ENCODE peak calls at places on chromosome 11, in four cellular contexts. I is right lobe of liver, C is tibial nerve, G is PC-3. X is an unnamed sample.

GRCh38 chr11:11587122-11587521 is 34.7 kb downstream of the GALNT18 start:
- DNase-seq in I (no peak), C (no peak), G (no peak), X (no peak)

GRCh38 chr11:74009675-74010305 is 905 bp upstream of the UCP3 start:
- DNase-seq in I (no peak), C (no peak), G (no peak), X (no peak)

GRCh38 chr11:15815246-15816209 is 540.8 kb downstream of the SOX6 start:
- DNase-seq in I (no peak), C (no peak), G (no peak), X (no peak)

GRCh38 chr11:1402776-1403620 is 13.3 kb downstream of the BRSK2 start:
- DNase-seq in I (no peak), C (no peak), G (no peak), X (no peak)

GRCh38 chr11:61542024-61542461 is 33.5 kb downstream of the LRRC10B start:
- DNase-seq in I (no peak), C (no peak), G (no peak), X (peak; percentile 69)

GRCh38 chr11:131581006-131581405 is 210.6 kb downstream of the NTM start:
- DNase-seq in I (no peak), C (no peak), G (no peak), X (no peak)

GRCh38 chr11:102604011-102604410 is 21.1 kb downstream of the MMP20 start:
- DNase-seq in I (no peak), C (no peak), G (no peak), X (no peak)

GRCh38 chr11:1257366-1257765 is 34.5 kb downstream of the MUC5B start:
- DNase-seq in I (no peak), C (no peak), G (no peak), X (peak; percentile 76)

GRCh38 chr11:128422576-128423370 is 164.6 kb downstream of the ETS1 start:
- DNase-seq in I (no peak), C (no peak), G (no peak), X (no peak)

GRCh38 chr11:96008161-96008560 is 84.3 kb upstream of the MTMR2 start:
- DNase-seq in I (no peak), C (no peak), G (no peak), X (no peak)

GRCh38 chr11:113991170-113991569 is 16.3 kb downstream of the HTR3A start:
- DNase-seq in I (no peak), C (no peak), G (peak; percentile 46), X (no peak)

GRCh38 chr11:70367071-70367470 is 31.3 kb upstream of the CTTN start:
- DNase-seq in I (no peak), C (no peak), G (no peak), X (no peak)

GRCh38 chr11:99571094-99571493 is 550.3 kb downstream of the CNTN5 start:
- DNase-seq in I (no peak), C (no peak), G (no peak), X (no peak)

GRCh38 chr11:75558939-75559843 is 2.9 kb upstream of the SERPINH1 start:
- DNase-seq in I (no peak), C (peak; percentile 61), G (no peak), X (peak; percentile 76)

GRCh38 chr11:449889-450808 is at the start of gene PTDSS2:
- DNase-seq in I (peak; percentile 97), C (peak; percentile 96), G (peak; percentile 91), X (peak; percentile 97)

GRCh38 chr11:4484310-4484709 is 1.9 kb downstream of the OR52K1 start:
- DNase-seq in I (no peak), C (no peak), G (peak; percentile 77), X (no peak)

GRCh38 chr11:27563201-27563600 is 56.6 kb upstream of the LIN7C start:
- DNase-seq in I (no peak), C (no peak), G (peak; percentile 28), X (no peak)

GRCh38 chr11:101582242-101583052 is 1.4 kb downstream of the TRPC6 start:
- DNase-seq in I (no peak), C (no peak), G (no peak), X (peak; percentile 26)

GRCh38 chr11:66564984-66565383 is 3.4 kb downstream of the CTSF start:
- DNase-seq in I (no peak), C (no peak), G (no peak), X (no peak)

GRCh38 chr11:109343242-109343641 is 78.7 kb upstream of the C11orf87 start:
- DNase-seq in I (no peak), C (no peak), G (no peak), X (no peak)

GRCh38 chr11:1237128-1237580 is 14.3 kb downstream of the MUC5B start:
- DNase-seq in I (no peak), C (no peak), G (peak; percentile 24), X (no peak)

GRCh38 chr11:1876361-1877063 is 15.2 kb downstream of the PRR33 start:
- DNase-seq in I (peak; percentile 56), C (no peak), G (peak; percentile 46), X (peak; percentile 81)

GRCh38 chr11:108965602-108966001 is 300.7 kb downstream of the DDX10 start:
- DNase-seq in I (no peak), C (no peak), G (no peak), X (no peak)

GRCh38 chr11:86248609-86249008 is 4.1 kb downstream of the EED start:
- DNase-seq in I (no peak), C (no peak), G (no peak), X (no peak)
- H3K4me1 ChIP-seq in I (no peaks in the 10 kb centered on the region), C (no peaks in the 10 kb centered on the region), G (peaks cover 25% of the 10 kb centered on the region), X (peaks cover 13% of the 10 kb centered on the region)

GRCh38 chr11:118194835-118195627 is 18.6 kb upstream of the SCN2B start:
- DNase-seq in I (peak; percentile 94), C (peak; percentile 86), G (peak; percentile 96), X (no peak)

GRCh38 chr11:118199135-118199534 is 22.7 kb upstream of the SCN2B start:
- DNase-seq in I (peak; percentile 64), C (no peak), G (no peak), X (no peak)

GRCh38 chr11:118200497-118200896 is 24.1 kb upstream of the SCN2B start:
- DNase-seq in I (no peak), C (no peak), G (no peak), X (no peak)

GRCh38 chr11:118200901-118201680 is 23.7 kb downstream of the JAML start:
- DNase-seq in I (no peak), C (no peak), G (no peak), X (no peak)

DNA sequence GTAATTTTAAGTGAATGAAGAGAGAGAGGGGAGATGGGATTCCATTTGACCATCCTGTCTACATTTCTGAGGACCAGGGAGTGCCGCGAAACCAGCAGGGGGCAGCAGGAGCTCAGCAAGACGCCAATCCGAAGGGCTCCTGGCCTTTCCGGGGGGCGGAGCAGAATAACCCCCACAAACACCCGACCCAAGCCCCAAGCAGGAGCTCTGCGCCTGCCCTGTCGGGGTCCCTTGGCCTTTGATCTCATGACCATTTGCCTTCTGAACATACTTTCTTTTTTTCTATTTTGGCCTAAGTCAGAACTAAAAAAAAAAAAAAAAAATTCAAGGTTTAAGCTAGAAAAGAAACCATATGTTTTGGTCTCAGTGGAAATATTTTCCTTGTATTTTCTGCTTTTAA is 21.9 kb upstream of the SCN2B start:
- DNase-seq in I (peak; percentile 83), C (peak; percentile 75), G (peak; percentile 78), X (peak; percentile 92)
- H3K4me1 ChIP-seq in I (no peaks in the 10 kb centered on the region), C (no peaks in the 10 kb centered on the region), G (peaks cover 19% of the 10 kb centered on the region), X (no peaks in the 10 kb centered on the region)

DNA sequence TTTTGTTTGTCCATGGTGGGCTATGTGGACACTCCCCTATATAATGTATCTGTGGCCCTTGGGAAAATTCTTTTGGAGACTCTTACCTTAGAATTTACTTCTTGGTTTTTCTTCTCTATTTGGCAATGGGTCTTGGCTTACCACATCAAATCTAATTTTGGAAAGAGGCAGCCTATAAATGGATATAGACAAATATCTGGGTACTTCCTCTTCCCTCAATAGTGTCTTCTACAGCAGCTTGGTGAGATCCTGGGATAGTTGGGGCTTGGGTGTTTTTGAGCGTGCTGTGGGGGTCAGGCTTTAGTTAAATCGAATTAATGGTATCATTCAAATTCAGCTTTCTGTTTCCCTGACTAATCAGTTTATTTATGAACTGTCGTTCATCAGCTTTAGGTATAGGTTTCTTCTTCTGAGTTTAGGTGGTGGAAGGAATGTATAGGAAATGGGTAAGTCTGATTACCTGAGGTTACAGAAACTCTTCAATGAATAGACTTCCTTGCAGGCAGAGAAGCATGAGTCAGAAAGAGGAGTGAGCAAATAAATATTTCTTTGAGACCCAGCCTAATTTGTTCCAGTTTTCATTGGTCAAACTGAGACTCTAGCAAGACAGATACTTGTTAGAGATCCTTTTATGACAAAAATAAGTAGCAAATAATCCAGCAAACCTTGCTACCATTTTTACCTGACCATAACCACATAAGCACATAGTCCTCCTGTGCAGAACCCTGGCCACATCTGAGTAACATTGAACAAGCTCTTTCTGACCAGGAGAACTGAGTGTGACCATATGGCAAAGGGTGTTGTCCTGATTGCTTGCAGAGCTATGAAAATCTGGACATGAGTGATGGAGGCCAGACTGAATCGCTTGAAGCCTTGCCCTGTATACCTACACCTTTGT is 68.6 kb upstream of the SORL1-AS1 start:
- DNase-seq in I (no peak), C (no peak), G (peak; percentile 73), X (no peak)
- H3K4me1 ChIP-seq in I (no peaks in the 10 kb centered on the region), C (no peaks in the 10 kb centered on the region), G (peaks cover 21% of the 10 kb centered on the region), X (peaks cover 4% of the 10 kb centered on the region)

DNA sequence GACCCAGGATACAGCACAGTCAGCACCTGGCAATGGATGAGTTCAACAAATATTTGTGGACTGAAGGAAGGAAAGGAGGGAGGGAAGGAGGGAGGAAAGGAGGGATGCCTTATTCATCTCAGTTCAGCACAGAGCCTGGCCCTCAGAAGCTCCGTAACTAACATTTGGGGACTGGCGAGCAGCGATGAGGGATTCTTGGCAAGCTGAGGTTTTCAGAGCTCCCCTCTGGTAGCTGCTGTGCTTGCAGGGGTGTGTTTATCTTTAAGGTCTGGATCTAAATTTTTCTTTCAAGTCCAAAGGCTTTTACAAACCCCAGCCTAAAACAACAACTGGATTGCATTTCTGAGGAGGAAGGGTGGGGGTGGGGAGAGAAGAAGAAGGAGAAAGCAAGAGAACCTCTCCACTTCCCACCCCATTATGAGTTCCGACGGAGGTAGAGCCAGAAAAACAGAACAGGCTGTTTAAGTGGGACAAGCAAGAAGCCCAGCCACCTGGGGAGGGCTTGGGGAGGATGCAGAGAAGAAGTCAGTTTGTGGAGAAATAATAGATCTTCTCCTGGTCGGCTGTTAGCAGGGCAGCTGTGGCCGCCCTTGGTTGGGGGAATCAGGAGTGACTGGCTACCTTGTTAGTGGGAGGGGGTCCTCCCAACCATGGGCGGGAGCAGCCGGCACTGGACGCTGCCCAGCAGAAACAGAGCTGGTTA is 77.8 kb downstream of the TSPAN18 start:
- DNase-seq in I (no peak), C (no peak), G (no peak), X (no peak)
- H3K4me1 ChIP-seq in I (no peaks in the 10 kb centered on the region), C (no peaks in the 10 kb centered on the region), G (no peaks in the 10 kb centered on the region), X (no peaks in the 10 kb centered on the region)

GRCh38 chr11:111917312-111917711 is 1.4 kb upstream of the C11orf52 start:
- DNase-seq in I (no peak), C (no peak), G (no peak), X (no peak)

GRCh38 chr11:111917788-111918187 is 925 bp upstream of the C11orf52 start:
- DNase-seq in I (no peak), C (no peak), G (no peak), X (no peak)

GRCh38 chr11:111920908-111921307 is 2.2 kb downstream of the C11orf52 start:
- DNase-seq in I (no peak), C (no peak), G (no peak), X (no peak)

GRCh38 chr11:111916768-111917167 is 1.9 kb upstream of the C11orf52 start:
- DNase-seq in I (no peak), C (no peak), G (no peak), X (no peak)

GRCh38 chr11:111918390-111919256 is at the start of gene C11orf52:
- DNase-seq in I (peak; percentile 92), C (no peak), G (peak; percentile 97), X (peak; percentile 75)
- H3K4me1 ChIP-seq in I (peaks cover 3% of the 10 kb centered on the region), C (no peaks in the 10 kb centered on the region), G (peaks cover 28% of the 10 kb centered on the region), X (peaks cover 6% of the 10 kb centered on the region)